ENCODE peak calls at places on chromosomes 4 and X, in seven cellular contexts. H, E, L, S, X, N and A are unnamed samples.
A peak's percentile ranks its signal among the peaks of the same experiment; 100 is the strongest.

GRCh38 chr4:94390804-94391410 is 48.3 kb upstream of the HPGDS start:
- DNase-seq in L (no peak), X (no peak), H (peak; percentile 30), E (no peak), N (peak; percentile 34), S (peak; percentile 33), A (peak; percentile 56)

GRCh38 chr4:97395980-97396562 is 747.2 kb downstream of the STPG2 start:
- DNase-seq in S (no peak), H (no peak), E (no peak), N (no peak), X (no peak), L (no peak), A (no peak)

GRCh38 chrX:2710041-2710471 is 19.0 kb downstream of the CD99 start:
- DNase-seq in E (no peak), N (peak; percentile 77), S (peak; percentile 51), L (no peak), X (no peak), H (peak; percentile 88), A (peak; percentile 81)

GRCh38 chr4:163109967-163110366 is 56.7 kb downstream of the NAF1 start:
- DNase-seq in X (no peak), E (no peak), L (no peak), N (no peak), S (no peak), H (no peak), A (no peak)

GRCh38 chr4:96016615-96017299 is 176.9 kb downstream of the PDHA2 start:
- DNase-seq in X (no peak), H (no peak), E (no peak), N (peak; percentile 62), S (no peak), L (no peak), A (peak; percentile 59)

GRCh38 chr4:185179488-185179887 is 24.3 kb downstream of the CFAP97 start:
- DNase-seq in N (no peak), S (peak; percentile 12), L (no peak), X (no peak), E (no peak), H (no peak), A (no peak)

GRCh38 chr4:181796502-181796901 is 446.7 kb upstream of the TENM3 start:
- DNase-seq in S (no peak), N (peak; percentile 45), H (no peak), X (no peak), L (no peak), E (no peak), A (no peak)

GRCh38 chr4:125321709-125322362 is 7.1 kb downstream of the FAT4 start:
- DNase-seq in L (no peak), E (no peak), H (peak; percentile 81), N (peak; percentile 65), S (no peak), X (no peak), A (peak; percentile 73)

GRCh38 chrX:154096140-154097002 is 1.1 kb downstream of the MECP2 start:
- DNase-seq in X (no peak), N (peak; percentile 39), E (no peak), S (peak; percentile 16), H (peak; percentile 63), L (no peak), A (peak; percentile 46)

GRCh38 chr4:52659722-52660261 is 691 bp upstream of the USP46 start:
- DNase-seq in S (peak; percentile 38), E (peak; percentile 53), H (peak; percentile 41), L (no peak), X (no peak), N (peak; percentile 30), A (peak; percentile 80)

GRCh38 chr4:55001538-55001937 is 123.9 kb downstream of the KDR start:
- DNase-seq in E (no peak), N (no peak), X (no peak), S (no peak), L (no peak), H (no peak), A (no peak)

GRCh38 chr4:87633239-87633638 is 16.8 kb upstream of the DMP1 start:
- DNase-seq in X (no peak), L (no peak), E (no peak), S (no peak), N (peak; percentile 64), H (peak; percentile 30), A (peak; percentile 54)

GRCh38 chr4:107312366-107312765 is 276.3 kb upstream of the DKK2 start:
- DNase-seq in E (no peak), L (no peak), H (peak; percentile 49), N (no peak), X (no peak), S (no peak), A (peak; percentile 41)

GRCh38 chr4:123783091-123783765 is 386.6 kb downstream of the SPRY1 start:
- DNase-seq in N (peak; percentile 82), H (peak; percentile 49), X (no peak), L (no peak), S (no peak), E (no peak), A (peak; percentile 31)

GRCh38 chr4:125313989-125314602 is 659 bp upstream of the FAT4 start:
- DNase-seq in S (no peak), X (no peak), E (no peak), H (no peak), N (no peak), L (no peak), A (no peak)

GRCh38 chr4:150477869-150478268 is 104.1 kb upstream of the MAB21L2 start:
- DNase-seq in E (no peak), X (no peak), L (no peak), S (no peak), N (no peak), H (no peak), A (no peak)

GRCh38 chrX:57368158-57368557 is 81.7 kb downstream of the FAAH2 start:
- DNase-seq in X (no peak), L (no peak), E (no peak), H (no peak), N (no peak), S (no peak), A (no peak)

GRCh38 chrX:19707472-19707871 is 179.9 kb downstream of the SH3KBP1 start:
- DNase-seq in S (no peak), E (no peak), H (no peak), X (no peak), L (no peak), N (no peak), A (no peak)

GRCh38 chr4:16759781-16760459 is 138.5 kb downstream of the LDB2 start:
- DNase-seq in L (no peak), N (no peak), S (no peak), E (no peak), X (no peak), H (peak; percentile 36), A (peak; percentile 78)

GRCh38 chr4:54571293-54571723 is 86.4 kb upstream of the KIT start:
- DNase-seq in X (no peak), L (no peak), E (no peak), S (no peak), N (no peak), H (peak; percentile 54), A (no peak)

GRCh38 chrX:31837445-31837844 is 765.6 kb upstream of the FTHL17 start:
- DNase-seq in S (no peak), E (no peak), L (no peak), X (no peak), N (no peak), H (no peak), A (no peak)

GRCh38 chr4:38980903-38981676 is 51.1 kb downstream of the TMEM156 start:
- DNase-seq in N (peak; percentile 69), E (no peak), H (peak; percentile 92), L (peak; percentile 80), S (peak; percentile 24), X (no peak), A (peak; percentile 69)

GRCh38 chr4:100894339-100894870 is 376.6 kb upstream of the EMCN start:
- DNase-seq in N (no peak), H (no peak), S (no peak), E (no peak), X (no peak), L (no peak), A (no peak)

GRCh38 chr4:185859106-185859505 is 47.1 kb upstream of the SORBS2 start:
- DNase-seq in E (no peak), X (no peak), S (no peak), H (peak; percentile 45), L (no peak), N (no peak), A (no peak)

GRCh38 chr4:48962636-48963035 is 23.4 kb upstream of the CWH43 start:
- DNase-seq in E (no peak), X (no peak), S (no peak), N (no peak), H (no peak), L (no peak), A (no peak)

GRCh38 chrX:100798815-100799214 is 21.4 kb upstream of the CSTF2 start:
- DNase-seq in E (no peak), S (no peak), N (no peak), L (no peak), H (no peak), X (no peak), A (no peak)

GRCh38 chrX:49212861-49213260 is 12.9 kb upstream of the SYP start:
- DNase-seq in X (no peak), S (no peak), L (no peak), N (no peak), E (no peak), H (no peak), A (no peak)

GRCh38 chr4:126182801-126183200 is 868.0 kb downstream of the FAT4 start:
- DNase-seq in E (no peak), L (peak; percentile 3), X (no peak), N (no peak), H (no peak), S (no peak), A (no peak)

GRCh38 chr4:85430697-85431096 is 44.3 kb upstream of the ARHGAP24 start:
- DNase-seq in H (no peak), N (no peak), S (no peak), X (no peak), E (no peak), L (no peak), A (no peak)

GRCh38 chr4:68360570-68360969 is 10.7 kb upstream of the YTHDC1 start:
- DNase-seq in L (no peak), S (no peak), N (no peak), X (no peak), E (no peak), H (no peak), A (no peak)

GRCh38 chr4:54547299-54548097 is 110.3 kb upstream of the KIT start:
- DNase-seq in N (no peak), E (no peak), X (no peak), H (peak; percentile 15), S (no peak), L (no peak), A (no peak)

GRCh38 chrX:7435822-7436221 is 287.9 kb upstream of the PUDP start:
- DNase-seq in X (no peak), E (no peak), H (peak; percentile 8), S (no peak), N (no peak), L (no peak), A (peak; percentile 60)

GRCh38 chr4:37664696-37665095 is 21.5 kb downstream of the RELL1 start:
- DNase-seq in S (no peak), E (no peak), H (no peak), N (no peak), L (no peak), X (no peak), A (no peak)

GRCh38 chrX:108186811-108187210 is 95.2 kb downstream of the ATG4A start:
- DNase-seq in N (peak; percentile 80), L (peak; percentile 45), H (peak; percentile 77), E (no peak), X (no peak), S (no peak), A (peak; percentile 22)

GRCh38 chr4:156475322-156475721 is 496.3 kb downstream of the PDGFC start:
- DNase-seq in S (no peak), H (peak; percentile 78), N (peak; percentile 82), X (no peak), E (no peak), L (peak; percentile 4), A (peak; percentile 84)

GRCh38 chr4:148214529-148215166 is 227.6 kb downstream of the NR3C2 start:
- DNase-seq in X (no peak), E (no peak), N (peak; percentile 63), L (no peak), S (no peak), H (no peak), A (peak; percentile 72)

GRCh38 chr4:8874896-8875680 is 3.4 kb upstream of the HMX1 start:
- DNase-seq in E (no peak), H (no peak), S (no peak), L (no peak), X (no peak), N (no peak), A (no peak)